ENCODE peak calls at places on chromosomes 16 and 17, in six cellular contexts. T is ureter, U is left ventricle myocardium inferior, C is ascending aorta, K is HFFc6, G is natural killer cell. A is an unnamed sample.

GRCh38 chr17:1203111-1203966 is 23.6 kb upstream of the ABR start:
- DNase-seq in T (peak; percentile 64), U (peak; percentile 63), C (peak; percentile 86), K (peak; percentile 45), G (peak; percentile 69), A (peak; percentile 81)

GRCh38 chr16:25135239-25135878 is 23.8 kb downstream of the LCMT1 start:
- DNase-seq in T (no peak), U (no peak), C (no peak), K (peak; percentile 83), G (no peak), A (no peak)

GRCh38 chr17:63946440-63947363 is 14.6 kb upstream of the CD79B start:
- DNase-seq in T (peak; percentile 58), U (no peak), C (no peak), K (no peak), G (peak; percentile 47), A (no peak)

GRCh38 chr16:51971184-51971583 is 575.8 kb downstream of the TOX3 start:
- DNase-seq in T (no peak), U (no peak), C (no peak), K (peak; percentile 34), G (no peak), A (no peak)

GRCh38 chr16:56488035-56488434 is 31.8 kb downstream of the BBS2 start:
- DNase-seq in T (no peak), U (no peak), C (no peak), K (no peak), G (no peak), A (no peak)

GRCh38 chr17:65228734-65229390 is 91.7 kb downstream of the RGS9 start:
- DNase-seq in T (no peak), U (no peak), C (no peak), K (peak; percentile 33), G (no peak), A (no peak)

GRCh38 chr16:11263737-11264136 is 5.4 kb downstream of the TNP2 start:
- DNase-seq in T (no peak), U (no peak), C (no peak), K (no peak), G (no peak), A (no peak)

GRCh38 chr17:45361451-45361850 is 44.6 kb upstream of the MAP3K14 start:
- DNase-seq in T (no peak), U (no peak), C (peak; percentile 41), K (no peak), G (no peak), A (no peak)

GRCh38 chr17:15957206-15957605 is 12.3 kb downstream of the ADORA2B start:
- DNase-seq in T (no peak), U (no peak), C (no peak), K (no peak), G (no peak), A (no peak)

GRCh38 chr17:39702901-39703893 is 3.3 kb downstream of the ERBB2 start:
- DNase-seq in T (no peak), U (no peak), C (no peak), K (no peak), G (no peak), A (no peak)

GRCh38 chr17:8875416-8875815 is 7.9 kb upstream of the PIK3R6 start:
- DNase-seq in T (no peak), U (no peak), C (no peak), K (no peak), G (no peak), A (no peak)

GRCh38 chr16:55572439-55572838 is 6.0 kb downstream of the CAPNS2 start:
- DNase-seq in T (no peak), U (no peak), C (no peak), K (no peak), G (no peak), A (no peak)

GRCh38 chr17:77634710-77635109 is 323.8 kb upstream of the TNRC6C start:
- DNase-seq in T (no peak), U (no peak), C (no peak), K (no peak), G (no peak), A (no peak)

GRCh38 chr16:19697756-19698318 is 20.2 kb downstream of the KNOP1 start:
- DNase-seq in T (no peak), U (no peak), C (no peak), K (no peak), G (no peak), A (no peak)

GRCh38 chr16:35305476-35305875 is 1846.1 kb downstream of the TP53TG3F start:
- DNase-seq in T (no peak), U (no peak), C (no peak), K (no peak), G (no peak), A (no peak)

GRCh38 chr17:61750656-61751055 is 112.7 kb downstream of the BRIP1 start:
- DNase-seq in T (no peak), U (no peak), C (no peak), K (no peak), G (no peak), A (no peak)

A was measured in right cardiac atrium.